ENCODE peak calls at places on chromosomes 6 and 20, in eight cellular contexts. K is foreskin keratinocyte; Z is naive thymus-derived CD4-positive, alpha-beta T cell; V is heart left ventricle; U is activated CD4-positive, alpha-beta T cell treated with anti-CD3 and anti-CD28 coated beads for 36 hours; I is left lung; Y is naive thymus-derived CD8-positive, alpha-beta T cell; Q is naive B cell. O is an unnamed sample.

GRCh38 chr6:28303570-28303969 is 22.2 kb downstream of the PGBD1 start:
- ATAC-seq in K (no peak), Z (no peak), V (no peak), U (peak), I (no peak), Y (no peak), Q (no peak), O (peak)

GRCh38 chr6:142675517-142675916 is 269.5 kb downstream of the HIVEP2 start:
- ATAC-seq in K (no peak), Z (no peak), V (no peak), U (no peak), I (no peak), Y (no peak), Q (no peak), O (no peak)

GRCh38 chr6:106939848-106940247 is 34.7 kb downstream of the CD24 start:
- ATAC-seq in K (no peak), Z (no peak), V (no peak), U (no peak), I (no peak), Y (no peak), Q (peak), O (no peak)

GRCh38 chr6:149015877-149016525 is 269.2 kb downstream of the UST start:
- ATAC-seq in K (no peak), Z (peak), V (no peak), U (no peak), I (no peak), Y (no peak), Q (no peak), O (no peak)

GRCh38 chr20:43761396-43762340 is 34.9 kb upstream of the GTSF1L start:
- ATAC-seq in K (peak), Z (peak), V (peak), U (no peak), I (no peak), Y (no peak), Q (no peak), O (no peak)

GRCh38 chr6:36699290-36699689 is 1.7 kb downstream of the RAB44 start:
- ATAC-seq in K (no peak), Z (no peak), V (no peak), U (no peak), I (no peak), Y (no peak), Q (no peak), O (no peak)

GRCh38 chr6:87152528-87152950 is 2.8 kb upstream of the ZNF292 start:
- ATAC-seq in K (no peak), Z (no peak), V (no peak), U (no peak), I (no peak), Y (no peak), Q (no peak), O (no peak)

GRCh38 chr20:20435453-20435852 is 67.5 kb downstream of the INSM1 start:
- ATAC-seq in K (no peak), Z (no peak), V (peak), U (peak), I (no peak), Y (no peak), Q (no peak), O (no peak)

GRCh38 chr6:141413196-141413595 is 719.5 kb upstream of the GJE1 start:
- ATAC-seq in K (no peak), Z (no peak), V (peak), U (no peak), I (no peak), Y (no peak), Q (no peak), O (no peak)

GRCh38 chr6:118514689-118515088 is 33.4 kb upstream of the PLN start:
- ATAC-seq in K (no peak), Z (no peak), V (peak), U (no peak), I (no peak), Y (no peak), Q (no peak), O (no peak)

GRCh38 chr20:44196278-44196677 is 9.3 kb upstream of the JPH2 start:
- ATAC-seq in K (peak), Z (peak), V (no peak), U (no peak), I (no peak), Y (peak), Q (peak), O (no peak)

GRCh38 chr6:116983375-116983774 is 106.3 kb downstream of the RFX6 start:
- ATAC-seq in K (no peak), Z (no peak), V (no peak), U (no peak), I (no peak), Y (no peak), Q (no peak), O (no peak)

GRCh38 chr6:136979206-136979605 is 57.1 kb downstream of the SLC35D3 start:
- ATAC-seq in K (no peak), Z (no peak), V (no peak), U (no peak), I (peak), Y (no peak), Q (no peak), O (no peak)

GRCh38 chr6:40946738-40947301 is 92.2 kb downstream of the UNC5CL start:
- ATAC-seq in K (no peak), Z (no peak), V (no peak), U (no peak), I (no peak), Y (no peak), Q (no peak), O (no peak)

GRCh38 chr6:101083533-101084172 is 202.5 kb upstream of the ASCC3 start:
- ATAC-seq in K (peak), Z (no peak), V (no peak), U (no peak), I (peak), Y (no peak), Q (no peak), O (no peak)

GRCh38 chr6:68746376-68746775 is 111.3 kb downstream of the ADGRB3 start:
- ATAC-seq in K (no peak), Z (no peak), V (no peak), U (no peak), I (no peak), Y (no peak), Q (no peak), O (no peak)

GRCh38 chr6:142756215-142756630 is 188.8 kb downstream of the HIVEP2 start:
- ATAC-seq in K (peak), Z (no peak), V (peak), U (peak), I (peak), Y (no peak), Q (no peak), O (peak)

GRCh38 chr6:8441452-8441851 is 6.1 kb upstream of the SLC35B3 start:
- ATAC-seq in K (no peak), Z (no peak), V (peak), U (no peak), I (peak), Y (no peak), Q (no peak), O (no peak)

GRCh38 chr20:25230177-25230831 is 17.6 kb upstream of the PYGB start:
- ATAC-seq in K (no peak), Z (no peak), V (peak), U (no peak), I (no peak), Y (no peak), Q (no peak), O (no peak)

GRCh38 chr6:149545258-149545753 is 537 bp downstream of the PPIL4 start:
- ATAC-seq in K (peak), Z (peak), V (peak), U (peak), I (peak), Y (peak), Q (peak), O (peak)

GRCh38 chr20:25539742-25540201 is 45.6 kb downstream of the NINL start:
- ATAC-seq in K (peak), Z (no peak), V (no peak), U (no peak), I (peak), Y (no peak), Q (no peak), O (no peak)

GRCh38 chr20:17491041-17491440 is 40.1 kb downstream of the BFSP1 start:
- ATAC-seq in K (no peak), Z (no peak), V (no peak), U (no peak), I (no peak), Y (no peak), Q (no peak), O (no peak)

GRCh38 chr6:132132420-132132819 is 181.2 kb upstream of the CCN2 start:
- ATAC-seq in K (no peak), Z (no peak), V (no peak), U (no peak), I (peak), Y (no peak), Q (no peak), O (no peak)